ENCODE peak calls at places on chromosomes 5 and 9, in six cellular contexts. P is HepG2, X is A549, A is endothelial cell of umbilical vein, I is K562, U is GM12878. L is an unnamed sample.

GRCh38 chr9:129619787-129620668 is 873 bp downstream of the C9orf50 start:
- DNase-seq in P (no peak), X (peak; percentile 49), A (no peak), I (peak; percentile 68), U (no peak), L (peak; percentile 74)

GRCh38 chr5:148145916-148146315 is 22.4 kb upstream of the SPINK14 start:
- DNase-seq in P (peak; percentile 77), X (no peak), A (peak; percentile 90), I (no peak), U (no peak), L (no peak)

GRCh38 chr9:116718111-116718510 is 31.0 kb downstream of the TRIM32 start:
- DNase-seq in P (no peak), X (no peak), A (no peak), I (no peak), U (no peak), L (no peak)

GRCh38 chr5:151174612-151175101 is 17.1 kb upstream of the ANXA6 start:
- DNase-seq in P (no peak), X (no peak), A (peak; percentile 18), I (no peak), U (no peak), L (no peak)

GRCh38 chr9:38008168-38009034 is 60.6 kb downstream of the SHB start:
- DNase-seq in P (peak; percentile 76), X (peak; percentile 84), A (peak; percentile 80), I (peak; percentile 53), U (peak; percentile 56), L (peak; percentile 82)

GRCh38 chr5:122439645-122440044 is 127.6 kb downstream of the SNCAIP start:
- DNase-seq in P (no peak), X (no peak), A (no peak), I (no peak), U (no peak), L (no peak)

GRCh38 chr9:127796899-127797370 is 5.7 kb upstream of the FPGS start:
- DNase-seq in P (no peak), X (no peak), A (peak; percentile 68), I (no peak), U (no peak), L (peak; percentile 73)

GRCh38 chr9:89372230-89372816 is 54.0 kb downstream of the SECISBP2 start:
- DNase-seq in P (no peak), X (peak; percentile 29), A (no peak), I (no peak), U (no peak), L (peak; percentile 36)

GRCh38 chr9:6272229-6272597 is 56.0 kb upstream of the TPD52L3 start:
- DNase-seq in P (peak; percentile 76), X (peak; percentile 11), A (no peak), I (no peak), U (no peak), L (no peak)

GRCh38 chr5:178241259-178241658 is 8.7 kb upstream of the PHYKPL start:
- DNase-seq in P (no peak), X (no peak), A (peak; percentile 23), I (no peak), U (no peak), L (peak; percentile 65)

GRCh38 chr5:117318528-117318927 is 743.9 kb upstream of the SEMA6A start:
- DNase-seq in P (no peak), X (peak; percentile 11), A (no peak), I (no peak), U (no peak), L (peak; percentile 9)

GRCh38 chr5:91186101-91186500 is 197.0 kb downstream of the ARRDC3 start:
- DNase-seq in P (no peak), X (no peak), A (no peak), I (no peak), U (no peak), L (no peak)

GRCh38 chr9:87269296-87269695 is 228.4 kb upstream of the DAPK1 start:
- DNase-seq in P (no peak), X (no peak), A (no peak), I (no peak), U (no peak), L (no peak)

GRCh38 chr5:135061001-135061400 is 27.0 kb upstream of the PITX1 start:
- DNase-seq in P (no peak), X (no peak), A (no peak), I (no peak), U (no peak), L (no peak)

GRCh38 chr5:154251529-154251928 is 61.0 kb downstream of the GALNT10 start:
- DNase-seq in P (no peak), X (no peak), A (no peak), I (no peak), U (no peak), L (no peak)

GRCh38 chr9:89368978-89369377 is 50.7 kb downstream of the SECISBP2 start:
- DNase-seq in P (no peak), X (no peak), A (no peak), I (no peak), U (no peak), L (no peak)

GRCh38 chr5:173829826-173830225 is 58.3 kb upstream of the CPEB4 start:
- DNase-seq in P (no peak), X (peak; percentile 26), A (no peak), I (peak; percentile 32), U (no peak), L (peak; percentile 32)

GRCh38 chr9:115262952-115263351 is 145.0 kb upstream of the TNC start:
- DNase-seq in P (no peak), X (peak; percentile 23), A (no peak), I (no peak), U (no peak), L (no peak)

GRCh38 chr5:174086751-174087150 is 41.2 kb downstream of the NSG2 start:
- DNase-seq in P (no peak), X (no peak), A (no peak), I (no peak), U (no peak), L (no peak)

GRCh38 chr9:34896112-34896511 is 62.0 kb upstream of the PHF24 start:
- DNase-seq in P (no peak), X (no peak), A (no peak), I (no peak), U (no peak), L (peak; percentile 28)

GRCh38 chr5:172902497-172903472 is 56.4 kb upstream of the RPL26L1 start:
- DNase-seq in P (peak; percentile 90), X (peak; percentile 99), A (peak; percentile 46), I (peak; percentile 76), U (no peak), L (peak; percentile 35)

GRCh38 chr5:107567901-107568671 is 102.7 kb downstream of the EFNA5 start:
- DNase-seq in P (no peak), X (no peak), A (no peak), I (no peak), U (peak; percentile 63), L (no peak)

GRCh38 chr5:171707441-171707790 is 78.2 kb upstream of the SMIM23 start:
- DNase-seq in P (no peak), X (no peak), A (no peak), I (no peak), U (no peak), L (peak; percentile 17)

GRCh38 chr5:82861705-82862104 is 215.5 kb downstream of the TMEM167A start:
- DNase-seq in P (no peak), X (no peak), A (no peak), I (no peak), U (no peak), L (no peak)

GRCh38 chr5:116527587-116527986 is 47.0 kb downstream of the SEMA6A start:
- DNase-seq in P (no peak), X (no peak), A (no peak), I (no peak), U (no peak), L (no peak)

GRCh38 chr5:88883566-88884434 is 816 bp upstream of the MEF2C start:
- DNase-seq in P (no peak), X (peak; percentile 18), A (peak; percentile 87), I (peak; percentile 58), U (no peak), L (peak; percentile 10)

GRCh38 chr5:88884435-88884877 is 1.5 kb upstream of the MEF2C start:
- DNase-seq in P (no peak), X (no peak), A (peak; percentile 82), I (peak; percentile 69), U (no peak), L (no peak)

GRCh38 chr5:88881566-88881965 is 1.4 kb downstream of the MEF2C start:
- DNase-seq in P (no peak), X (no peak), A (peak; percentile 67), I (no peak), U (no peak), L (no peak)

GRCh38 chr5:88883059-88883565 is at the start of gene MEF2C:
- DNase-seq in P (no peak), X (peak; percentile 4), A (peak; percentile 96), I (peak; percentile 84), U (no peak), L (peak; percentile 13)

DNA sequence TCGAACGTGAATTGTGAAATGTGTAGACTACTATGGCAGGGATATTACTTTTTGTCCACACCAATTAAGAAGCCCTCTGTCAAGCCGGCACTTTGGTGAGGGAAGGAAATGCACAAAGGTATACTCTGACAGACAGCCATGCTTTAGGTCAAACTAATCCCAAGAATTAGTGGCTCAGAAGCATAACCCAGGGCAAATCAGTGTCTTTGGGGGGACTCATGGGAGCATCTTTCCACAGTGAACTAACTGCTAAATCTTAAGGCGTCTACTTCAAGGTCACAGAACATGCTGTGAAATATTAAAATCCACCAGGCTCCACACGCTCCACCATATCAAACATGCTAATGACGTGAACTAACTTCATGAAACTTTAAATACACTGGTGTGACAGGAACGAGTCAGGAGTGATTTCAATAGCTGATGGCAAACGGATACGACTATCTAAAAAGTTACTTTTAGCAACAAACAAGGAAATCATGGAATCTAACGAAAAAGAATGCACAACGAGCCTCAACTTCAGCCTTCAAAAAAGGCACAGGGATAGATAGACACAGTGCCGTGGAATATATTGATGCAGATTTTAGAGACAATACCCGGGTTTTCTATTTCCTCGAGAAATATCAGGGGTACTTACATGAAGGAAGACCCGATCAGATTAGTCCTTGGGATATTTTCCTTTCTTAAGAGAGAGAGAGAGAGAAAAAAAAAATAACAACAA is 504 bp downstream of the MEF2C start:
- DNase-seq in P (no peak), X (no peak), A (peak; percentile 64), I (no peak), U (no peak), L (no peak)
- TF ChIP-seq CTCF in P (no peak), X (no peak), A (no peak), I (no peak), U (no peak), L (no peak)

GRCh38 chr5:139481580-139482049 is 943 bp downstream of the STING1 start:
- DNase-seq in P (no peak), X (no peak), A (no peak), I (peak; percentile 43), U (no peak), L (peak; percentile 66)
- H3K4me3 ChIP-seq in P (peak overlapping the region; percentile 37), X (no peak overlapping the region), A (peak overlapping the region; percentile 67), I (peak overlapping the region; percentile 58), U (peak overlapping the region; percentile 59), L (peak overlapping the region; percentile 75)

GRCh38 chr5:15834596-15835245 is 334.7 kb downstream of the FBXL7 start:
- DNase-seq in P (no peak), X (peak; percentile 41), A (peak; percentile 94), I (no peak), U (no peak), L (no peak)
- TF ChIP-seq MYC in P (no peak), X (no peak), A (no peak), I (no peak), U (no peak), L (no peak)

DNA sequence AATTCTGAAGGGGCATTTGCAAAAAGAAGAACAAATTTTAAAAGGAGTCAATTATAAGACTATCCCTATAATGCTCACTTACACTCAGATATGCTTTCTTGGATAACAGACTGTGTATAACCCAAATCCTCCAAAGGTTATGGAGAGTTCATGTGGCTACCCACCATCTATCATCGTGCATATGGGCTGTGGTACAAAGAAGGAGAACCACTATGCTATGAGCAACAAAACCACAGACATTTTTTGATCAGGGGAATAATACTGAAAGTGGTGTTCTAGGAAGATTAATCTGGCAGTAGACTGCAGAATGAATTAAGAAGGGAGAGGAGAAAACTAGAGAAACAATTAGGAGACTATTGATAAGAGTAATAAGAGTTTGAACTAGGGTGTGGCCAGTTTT is 16.8 kb downstream of the NR3C1 start:
- DNase-seq in P (no peak), X (no peak), A (no peak), I (no peak), U (no peak), L (no peak)
- TF ChIP-seq CTCF in P (no peak), X (no peak), A (no peak), I (no peak), U (no peak), L (no peak)